ENCODE peak calls at places on chromosomes 3 and 15, in seven cellular contexts. K, W, Y, J, Q, H and L are unnamed samples.

GRCh38 chr3:55484191-55484644 is 2.9 kb downstream of the WNT5A start:
- DNase-seq in J (no peak), Q (no peak), K (no peak), H (no peak), Y (no peak), W (no peak), L (no peak)

GRCh38 chr15:39491917-39492490 is 88.9 kb upstream of the THBS1 start:
- DNase-seq in H (no peak), Y (no peak), J (no peak), K (no peak), W (no peak), Q (no peak), L (no peak)

GRCh38 chr3:125280966-125281365 is 68.4 kb upstream of the SLC12A8 start:
- DNase-seq in Y (peak; percentile 42), W (no peak), J (no peak), K (no peak), H (no peak), Q (no peak), L (no peak)

GRCh38 chr15:66702770-66703539 is 919 bp downstream of the SMAD6 start:
- DNase-seq in K (no peak), H (peak; percentile 60), J (no peak), Q (no peak), W (no peak), Y (no peak), L (no peak)

GRCh38 chr3:66439666-66440344 is 61.0 kb downstream of the LRIG1 start:
- DNase-seq in Q (no peak), H (no peak), K (no peak), J (no peak), Y (no peak), W (no peak), L (peak; percentile 45)

GRCh38 chr3:32614956-32615355 is 44.3 kb upstream of the DYNC1LI1 start:
- DNase-seq in W (no peak), K (no peak), J (peak; percentile 57), Y (peak; percentile 65), Q (no peak), H (no peak), L (no peak)

GRCh38 chr15:39317225-39317624 is 263.7 kb upstream of the THBS1 start:
- DNase-seq in Y (no peak), J (no peak), W (no peak), Q (no peak), H (no peak), K (no peak), L (no peak)

GRCh38 chr15:100725121-100726069 is 123.0 kb downstream of the ASB7 start:
- DNase-seq in Y (no peak), Q (no peak), H (no peak), K (no peak), J (peak; percentile 35), W (no peak), L (peak; percentile 13)

GRCh38 chr3:196772102-196772501 is 32.4 kb downstream of the PAK2 start:
- DNase-seq in K (no peak), Q (no peak), W (no peak), Y (no peak), J (no peak), H (no peak), L (peak; percentile 29)

GRCh38 chr3:100982710-100983109 is 10.5 kb downstream of the ABI3BP start:
- DNase-seq in Y (peak; percentile 78), W (no peak), Q (no peak), H (no peak), K (no peak), J (no peak), L (no peak)